ENCODE peak calls at places on chromosome 20, in eight cellular contexts. J, K, Q, U, V, I, D and F are unnamed samples.

GRCh38 chr20:3446779-3447178 is 24.0 kb upstream of the ATRN start:
- DNase-seq in K (no peak), V (no peak), D (peak), Q (no peak), I (no peak), U (no peak), J (no peak), F (no peak)

GRCh38 chr20:12453711-12454110 is 536.0 kb downstream of the BTBD3 start:
- DNase-seq in J (no peak), I (no peak), D (no peak), Q (no peak), V (no peak), U (no peak), K (no peak), F (no peak)

GRCh38 chr20:44080646-44081267 is 106.2 kb downstream of the JPH2 start:
- DNase-seq in V (peak), D (peak), K (peak), Q (peak), J (peak), U (no peak), I (no peak), F (no peak)

GRCh38 chr20:43409041-43409913 is 48.4 kb upstream of the SRSF6 start:
- DNase-seq in D (peak), U (no peak), K (no peak), J (peak), I (no peak), V (peak), Q (no peak), F (peak)

GRCh38 chr20:34397096-34397495 is 34.0 kb downstream of the ITCH start:
- DNase-seq in V (no peak), D (no peak), Q (no peak), J (no peak), K (no peak), I (no peak), U (no peak), F (no peak)

GRCh38 chr20:61127311-61128044 is 124.6 kb upstream of the CDH4 start:
- DNase-seq in J (peak), U (no peak), I (no peak), D (no peak), V (peak), Q (no peak), K (no peak), F (peak)

GRCh38 chr20:11849976-11850670 is 67.6 kb upstream of the BTBD3 start:
- DNase-seq in Q (no peak), K (no peak), I (no peak), D (no peak), J (no peak), V (peak), U (no peak), F (peak)

GRCh38 chr20:4667371-4667773 is 54.3 kb upstream of the PRND start:
- DNase-seq in D (no peak), I (no peak), J (no peak), K (no peak), Q (no peak), V (no peak), U (no peak), F (no peak)

GRCh38 chr20:49517509-49518100 is 35.1 kb upstream of the KCNB1 start:
- DNase-seq in J (no peak), K (no peak), U (no peak), D (no peak), I (no peak), Q (no peak), V (no peak), F (no peak)

GRCh38 chr20:9520096-9520495 is 5.7 kb downstream of the LAMP5 start:
- DNase-seq in Q (no peak), U (no peak), V (no peak), D (no peak), K (no peak), I (no peak), J (no peak), F (no peak)

GRCh38 chr20:11553603-11554002 is 364.1 kb upstream of the BTBD3 start:
- DNase-seq in U (no peak), V (peak), K (no peak), D (no peak), I (no peak), Q (no peak), J (no peak), F (no peak)

GRCh38 chr20:221258-221830 is 5.7 kb upstream of the DEFB129 start:
- DNase-seq in I (no peak), J (no peak), D (no peak), Q (no peak), V (no peak), K (no peak), U (no peak), F (no peak)

GRCh38 chr20:22080985-22081384 is 375.5 kb downstream of the PAX1 start:
- DNase-seq in I (no peak), K (no peak), J (no peak), D (no peak), U (no peak), Q (no peak), V (no peak), F (peak)

GRCh38 chr20:25686081-25687077 is 10.3 kb downstream of the ZNF337 start:
- DNase-seq in U (no peak), D (no peak), K (no peak), I (no peak), V (no peak), Q (peak), J (no peak), F (no peak)

GRCh38 chr20:41697861-41698559 is 79.8 kb upstream of the CHD6 start:
- DNase-seq in K (peak), I (no peak), D (peak), J (no peak), Q (peak), V (peak), U (no peak), F (no peak)

GRCh38 chr20:54212226-54212625 is 4.3 kb downstream of the PFDN4 start:
- DNase-seq in I (no peak), U (no peak), K (no peak), V (peak), J (no peak), D (no peak), Q (no peak), F (peak)
- H3K4me3 ChIP-seq in I (no peak), U (no peak), K (no peak), V (no peak), J (no peak), D (no peak), Q (no peak), F (no peak)

DNA sequence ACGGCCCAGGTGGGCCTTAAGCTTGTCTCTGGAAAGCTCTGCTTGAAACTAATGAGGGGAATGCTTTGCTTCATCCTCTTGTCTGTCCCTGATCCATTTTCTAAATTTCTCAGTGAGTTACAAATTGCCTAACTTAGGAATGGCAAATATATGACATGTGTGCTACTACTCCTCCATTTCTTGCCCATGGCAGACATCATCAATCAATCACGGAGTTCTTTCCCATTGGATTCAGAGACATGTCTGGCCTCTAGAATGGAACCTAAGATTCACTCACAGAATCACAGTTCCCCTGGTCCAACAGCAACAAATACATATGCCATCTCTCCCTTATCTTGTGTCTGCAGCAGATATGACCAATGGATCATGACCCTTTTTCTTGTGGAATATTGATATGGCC is 6.6 kb upstream of the BPIFB4 start:
- DNase-seq in U (no peak), V (no peak), I (no peak), D (no peak), J (no peak), K (no peak), Q (no peak), F (no peak)
- H3K4me3 ChIP-seq in U (no peak), V (no peak), I (no peak), D (no peak), J (no peak), K (no peak), Q (no peak), F (no peak)

GRCh38 chr20:53921443-53921973 is 148.9 kb downstream of the BCAS1 start:
- DNase-seq in I (no peak), D (no peak), J (no peak), V (no peak), K (no peak), U (no peak), Q (no peak), F (no peak)
- H3K4me3 ChIP-seq in I (no peak), D (no peak), J (no peak), V (no peak), K (no peak), U (no peak), Q (no peak), F (no peak)

DNA sequence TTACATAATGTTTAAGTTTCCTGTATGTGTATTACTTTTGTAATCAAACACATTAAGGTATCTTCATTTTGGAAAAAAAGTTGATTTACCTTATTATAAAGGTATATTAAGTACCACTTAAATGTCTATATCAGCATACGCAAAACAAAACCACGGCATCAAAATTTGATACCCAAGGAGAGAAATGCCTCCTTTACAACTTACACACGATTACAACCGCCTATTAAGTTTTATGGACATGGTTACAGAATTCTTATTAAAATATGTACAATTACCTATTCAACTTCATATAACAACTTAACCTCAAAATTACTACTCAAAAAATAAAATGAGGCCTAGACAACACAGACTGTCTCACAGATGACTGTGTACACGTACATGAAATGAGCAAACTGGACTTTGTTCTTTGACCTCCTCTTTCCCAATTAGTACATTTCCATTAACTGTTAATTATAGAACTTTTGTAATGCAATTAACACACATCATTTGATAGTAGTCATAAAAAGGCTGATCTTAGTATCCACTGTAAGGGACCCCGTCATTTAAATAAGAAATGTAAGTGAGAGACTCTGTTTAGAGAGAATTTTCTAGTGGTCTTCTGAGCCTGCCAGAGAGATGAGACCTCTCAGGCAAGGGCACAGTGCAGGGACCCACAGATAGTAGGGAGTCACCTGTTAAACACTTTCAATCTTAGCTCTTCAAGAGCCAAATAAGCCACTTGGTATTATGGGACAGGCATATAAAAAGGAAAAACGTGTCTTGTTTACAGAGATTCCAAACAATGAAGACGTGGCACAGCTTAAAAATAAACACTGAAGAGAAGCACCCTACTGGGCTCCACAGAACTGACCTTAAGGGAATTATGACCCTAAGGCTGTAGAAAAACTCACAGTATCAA is 2.4 kb downstream of the DIDO1 start:
- DNase-seq in I (no peak), Q (no peak), D (no peak), V (no peak), K (no peak), U (no peak), J (no peak), F (no peak)
- H3K4me3 ChIP-seq in I (peak), Q (peak), D (peak), V (peak), K (peak), U (no peak), J (peak), F (peak)

GRCh38 chr20:38261054-38261390 is 487 bp upstream of the KIAA1755 start:
- DNase-seq in J (no peak), Q (no peak), D (no peak), K (no peak), V (no peak), I (no peak), U (no peak), F (no peak)
- H3K4me3 ChIP-seq in J (peak), Q (no peak), D (no peak), K (no peak), V (peak), I (peak), U (no peak), F (no peak)

DNA sequence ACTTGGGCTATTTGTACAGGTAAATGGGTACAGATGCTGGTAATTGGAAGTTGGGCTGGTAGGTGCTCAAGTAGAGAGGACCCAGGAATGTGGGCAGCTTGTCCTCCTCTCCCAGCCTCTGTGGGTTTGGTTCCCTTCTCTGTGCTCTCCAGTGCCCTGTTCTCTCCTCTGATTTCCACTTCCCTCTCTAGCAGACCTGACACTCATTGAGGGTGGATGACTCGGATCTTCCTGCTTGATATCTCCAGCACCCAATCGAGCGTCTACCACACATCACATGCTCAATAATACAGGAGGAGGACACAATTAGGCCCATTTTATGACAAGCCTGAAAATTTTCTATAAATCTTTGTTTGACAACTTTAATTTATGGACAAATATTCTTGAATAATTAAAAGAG is 23.7 kb downstream of the CST1 start:
- DNase-seq in I (no peak), V (no peak), J (no peak), U (no peak), D (no peak), Q (no peak), K (no peak), F (no peak)
- H3K4me3 ChIP-seq in I (no peak), V (no peak), J (no peak), U (no peak), D (no peak), Q (no peak), K (no peak), F (no peak)

DNA sequence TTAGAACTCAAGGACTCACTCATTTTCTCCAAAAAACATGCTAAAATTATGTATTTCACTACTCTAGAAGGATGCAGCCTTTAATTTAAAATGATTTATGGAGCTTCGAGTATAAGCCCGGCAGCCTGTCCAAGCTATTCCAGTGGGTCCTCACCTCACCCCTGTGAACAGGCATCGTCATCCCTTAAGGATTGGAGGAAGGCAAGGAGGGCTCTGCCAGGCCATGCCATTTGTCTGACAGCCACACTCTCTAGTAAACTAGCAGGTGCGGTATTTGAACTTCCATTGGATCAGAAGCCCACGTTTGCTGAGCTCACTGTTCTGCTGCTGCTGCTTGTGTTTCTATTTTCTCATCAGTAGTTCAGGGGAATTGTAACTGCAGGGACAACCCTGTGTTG is 39.8 kb upstream of the NAA20 start:
- DNase-seq in J (no peak), K (no peak), I (no peak), U (no peak), D (no peak), Q (no peak), V (no peak), F (no peak)
- H3K4me3 ChIP-seq in J (peak), K (no peak), I (peak), U (no peak), D (no peak), Q (no peak), V (peak), F (peak)

GRCh38 chr20:51444472-51444871 is 98.0 kb downstream of the NFATC2 start:
- DNase-seq in I (no peak), Q (no peak), D (no peak), K (no peak), U (no peak), J (no peak), V (no peak), F (no peak)
- H3K4me3 ChIP-seq in I (no peak), Q (no peak), D (no peak), K (no peak), U (no peak), J (no peak), V (no peak), F (no peak)

DNA sequence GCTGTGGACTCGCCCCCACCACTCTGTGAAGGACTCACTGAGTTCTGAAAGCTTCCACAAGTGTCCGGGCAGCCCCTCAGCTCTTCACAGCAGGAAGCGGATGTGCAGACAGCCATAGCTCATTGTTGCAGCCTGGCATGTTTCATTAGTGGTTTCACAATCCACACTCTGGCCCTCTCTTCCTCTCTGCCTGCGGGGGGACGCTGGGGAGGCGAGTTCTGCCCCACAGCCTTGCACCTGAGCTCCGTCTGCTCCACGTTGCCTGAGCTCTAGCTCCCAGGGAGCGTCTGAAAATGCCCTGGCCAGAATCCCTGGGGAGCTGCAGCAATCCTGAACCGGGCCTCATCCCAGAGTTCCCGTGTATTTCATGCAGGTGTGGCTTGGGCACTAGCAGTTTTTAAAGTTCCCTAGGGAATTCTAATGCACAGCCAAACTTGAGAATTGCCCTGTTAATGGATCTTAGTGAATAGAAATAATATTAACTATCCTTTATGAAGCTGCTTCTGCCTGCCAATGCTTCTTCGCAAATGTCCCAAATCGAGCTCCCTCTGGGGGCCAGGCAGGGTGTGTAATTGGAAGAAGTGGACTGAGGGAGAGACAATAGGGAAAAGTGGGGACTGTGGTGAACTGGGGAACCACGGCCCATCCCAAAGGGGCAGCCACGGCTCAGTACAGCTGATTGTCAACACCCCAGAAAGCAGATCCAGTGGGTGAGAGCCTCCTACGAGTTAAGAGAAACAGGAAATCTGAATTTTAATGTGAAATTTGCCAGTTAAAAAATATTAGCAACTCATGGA is 51.5 kb downstream of the CTCFL start:
- DNase-seq in K (no peak), Q (peak), V (peak), D (no peak), J (no peak), U (peak), I (peak), F (no peak)
- H3K4me3 ChIP-seq in K (no peak), Q (no peak), V (no peak), D (no peak), J (no peak), U (no peak), I (no peak), F (no peak)